ENCODE peak calls at places on chromosome 5, in ten cellular contexts. One of them, this sample, is unnamed.

GRCh38 chr5:59209758-59210359 is 627.0 kb downstream of the RAB3C start:
- DNase-seq in erythroblast: no peak
- DNase-seq in CD8-positive, alpha-beta T cell: no peak
- DNase-seq in mammary epithelial cell: peak
- DNase-seq in naive thymus-derived CD8-positive, alpha-beta T cell: no peak
- DNase-seq in iPS-NIHi11: no peak
- DNase-seq in cerebellar cortex: no peak
- DNase-seq in PC-3: no peak
- DNase-seq in renal cortical epithelial cell: no peak
- DNase-seq in stimulated activated CD4-positive, alpha-beta T cell treated with anti-CD3 and anti-CD28 coated beads, Interleukin-12 subunit alpha, Interleukin-12 subunit beta, amount 100 ng/mL, for 48 hours: no peak
- DNase-seq in this sample: no peak

GRCh38 chr5:170380361-170380951 is 8.7 kb downstream of the KCNMB1 start:
- DNase-seq in erythroblast: no peak
- DNase-seq in CD8-positive, alpha-beta T cell: no peak
- DNase-seq in mammary epithelial cell: no peak
- DNase-seq in naive thymus-derived CD8-positive, alpha-beta T cell: no peak
- DNase-seq in iPS-NIHi11: no peak
- DNase-seq in cerebellar cortex: no peak
- DNase-seq in PC-3: peak
- DNase-seq in renal cortical epithelial cell: no peak
- DNase-seq in stimulated activated CD4-positive, alpha-beta T cell treated with anti-CD3 and anti-CD28 coated beads, Interleukin-12 subunit alpha, Interleukin-12 subunit beta, amount 100 ng/mL, for 48 hours: no peak
- DNase-seq in this sample: no peak

GRCh38 chr5:177416334-177416733 is 7.0 kb upstream of the F12 start:
- DNase-seq in erythroblast: no peak
- DNase-seq in CD8-positive, alpha-beta T cell: no peak
- DNase-seq in mammary epithelial cell: peak
- DNase-seq in naive thymus-derived CD8-positive, alpha-beta T cell: no peak
- DNase-seq in iPS-NIHi11: no peak
- DNase-seq in cerebellar cortex: no peak
- DNase-seq in PC-3: no peak
- DNase-seq in renal cortical epithelial cell: peak
- DNase-seq in stimulated activated CD4-positive, alpha-beta T cell treated with anti-CD3 and anti-CD28 coated beads, Interleukin-12 subunit alpha, Interleukin-12 subunit beta, amount 100 ng/mL, for 48 hours: no peak
- DNase-seq in this sample: no peak

GRCh38 chr5:77443670-77444069 is 48.4 kb downstream of the WDR41 start:
- DNase-seq in erythroblast: no peak
- DNase-seq in CD8-positive, alpha-beta T cell: no peak
- DNase-seq in mammary epithelial cell: no peak
- DNase-seq in naive thymus-derived CD8-positive, alpha-beta T cell: no peak
- DNase-seq in iPS-NIHi11: no peak
- DNase-seq in cerebellar cortex: no peak
- DNase-seq in PC-3: no peak
- DNase-seq in renal cortical epithelial cell: no peak
- DNase-seq in stimulated activated CD4-positive, alpha-beta T cell treated with anti-CD3 and anti-CD28 coated beads, Interleukin-12 subunit alpha, Interleukin-12 subunit beta, amount 100 ng/mL, for 48 hours: no peak
- DNase-seq in this sample: no peak

GRCh38 chr5:82221020-82221419 is 57.1 kb downstream of the RPS23 start:
- DNase-seq in erythroblast: no peak
- DNase-seq in CD8-positive, alpha-beta T cell: no peak
- DNase-seq in mammary epithelial cell: no peak
- DNase-seq in naive thymus-derived CD8-positive, alpha-beta T cell: no peak
- DNase-seq in iPS-NIHi11: peak
- DNase-seq in cerebellar cortex: no peak
- DNase-seq in PC-3: no peak
- DNase-seq in renal cortical epithelial cell: no peak
- DNase-seq in stimulated activated CD4-positive, alpha-beta T cell treated with anti-CD3 and anti-CD28 coated beads, Interleukin-12 subunit alpha, Interleukin-12 subunit beta, amount 100 ng/mL, for 48 hours: no peak
- DNase-seq in this sample: no peak

GRCh38 chr5:40797273-40798011 is 732 bp downstream of the PRKAA1 start:
- DNase-seq in erythroblast: peak
- DNase-seq in CD8-positive, alpha-beta T cell: peak
- DNase-seq in mammary epithelial cell: peak
- DNase-seq in naive thymus-derived CD8-positive, alpha-beta T cell: peak
- DNase-seq in iPS-NIHi11: peak
- DNase-seq in cerebellar cortex: peak
- DNase-seq in PC-3: peak
- DNase-seq in renal cortical epithelial cell: peak
- DNase-seq in stimulated activated CD4-positive, alpha-beta T cell treated with anti-CD3 and anti-CD28 coated beads, Interleukin-12 subunit alpha, Interleukin-12 subunit beta, amount 100 ng/mL, for 48 hours: peak
- DNase-seq in this sample: peak

GRCh38 chr5:172835246-172836030 is 1.4 kb downstream of the ERGIC1 start:
- DNase-seq in erythroblast: no peak
- DNase-seq in CD8-positive, alpha-beta T cell: no peak
- DNase-seq in mammary epithelial cell: no peak
- DNase-seq in naive thymus-derived CD8-positive, alpha-beta T cell: peak
- DNase-seq in iPS-NIHi11: no peak
- DNase-seq in cerebellar cortex: no peak
- DNase-seq in PC-3: no peak
- DNase-seq in renal cortical epithelial cell: no peak
- DNase-seq in stimulated activated CD4-positive, alpha-beta T cell treated with anti-CD3 and anti-CD28 coated beads, Interleukin-12 subunit alpha, Interleukin-12 subunit beta, amount 100 ng/mL, for 48 hours: no peak
- DNase-seq in this sample: no peak

GRCh38 chr5:137361275-137361674 is 137.9 kb downstream of the SPOCK1 start:
- DNase-seq in erythroblast: no peak
- DNase-seq in CD8-positive, alpha-beta T cell: no peak
- DNase-seq in mammary epithelial cell: no peak
- DNase-seq in naive thymus-derived CD8-positive, alpha-beta T cell: no peak
- DNase-seq in iPS-NIHi11: no peak
- DNase-seq in cerebellar cortex: no peak
- DNase-seq in PC-3: peak
- DNase-seq in renal cortical epithelial cell: no peak
- DNase-seq in stimulated activated CD4-positive, alpha-beta T cell treated with anti-CD3 and anti-CD28 coated beads, Interleukin-12 subunit alpha, Interleukin-12 subunit beta, amount 100 ng/mL, for 48 hours: no peak
- DNase-seq in this sample: no peak

GRCh38 chr5:143219696-143220095 is 183.8 kb downstream of the NR3C1 start:
- DNase-seq in erythroblast: peak
- DNase-seq in CD8-positive, alpha-beta T cell: no peak
- DNase-seq in mammary epithelial cell: no peak
- DNase-seq in naive thymus-derived CD8-positive, alpha-beta T cell: no peak
- DNase-seq in iPS-NIHi11: no peak
- DNase-seq in cerebellar cortex: no peak
- DNase-seq in PC-3: no peak
- DNase-seq in renal cortical epithelial cell: no peak
- DNase-seq in stimulated activated CD4-positive, alpha-beta T cell treated with anti-CD3 and anti-CD28 coated beads, Interleukin-12 subunit alpha, Interleukin-12 subunit beta, amount 100 ng/mL, for 48 hours: no peak
- DNase-seq in this sample: no peak

GRCh38 chr5:3828761-3829160 is 233.1 kb downstream of the IRX1 start:
- DNase-seq in erythroblast: no peak
- DNase-seq in CD8-positive, alpha-beta T cell: no peak
- DNase-seq in mammary epithelial cell: no peak
- DNase-seq in naive thymus-derived CD8-positive, alpha-beta T cell: no peak
- DNase-seq in iPS-NIHi11: peak
- DNase-seq in cerebellar cortex: no peak
- DNase-seq in PC-3: no peak
- DNase-seq in renal cortical epithelial cell: no peak
- DNase-seq in stimulated activated CD4-positive, alpha-beta T cell treated with anti-CD3 and anti-CD28 coated beads, Interleukin-12 subunit alpha, Interleukin-12 subunit beta, amount 100 ng/mL, for 48 hours: no peak
- DNase-seq in this sample: no peak

GRCh38 chr5:59596586-59597348 is 296.8 kb downstream of the PDE4D start:
- DNase-seq in erythroblast: no peak
- DNase-seq in CD8-positive, alpha-beta T cell: no peak
- DNase-seq in mammary epithelial cell: peak
- DNase-seq in naive thymus-derived CD8-positive, alpha-beta T cell: no peak
- DNase-seq in iPS-NIHi11: no peak
- DNase-seq in cerebellar cortex: no peak
- DNase-seq in PC-3: peak
- DNase-seq in renal cortical epithelial cell: peak
- DNase-seq in stimulated activated CD4-positive, alpha-beta T cell treated with anti-CD3 and anti-CD28 coated beads, Interleukin-12 subunit alpha, Interleukin-12 subunit beta, amount 100 ng/mL, for 48 hours: no peak
- DNase-seq in this sample: no peak

GRCh38 chr5:478355-478981 is 35.5 kb downstream of the EXOC3 start:
- DNase-seq in erythroblast: no peak
- DNase-seq in CD8-positive, alpha-beta T cell: no peak
- DNase-seq in mammary epithelial cell: no peak
- DNase-seq in naive thymus-derived CD8-positive, alpha-beta T cell: no peak
- DNase-seq in iPS-NIHi11: no peak
- DNase-seq in cerebellar cortex: no peak
- DNase-seq in PC-3: no peak
- DNase-seq in renal cortical epithelial cell: no peak
- DNase-seq in stimulated activated CD4-positive, alpha-beta T cell treated with anti-CD3 and anti-CD28 coated beads, Interleukin-12 subunit alpha, Interleukin-12 subunit beta, amount 100 ng/mL, for 48 hours: no peak
- DNase-seq in this sample: no peak

GRCh38 chr5:150989695-150990094 is 30.7 kb upstream of the GPX3 start:
- DNase-seq in erythroblast: no peak
- DNase-seq in CD8-positive, alpha-beta T cell: no peak
- DNase-seq in mammary epithelial cell: no peak
- DNase-seq in naive thymus-derived CD8-positive, alpha-beta T cell: no peak
- DNase-seq in iPS-NIHi11: peak
- DNase-seq in cerebellar cortex: no peak
- DNase-seq in PC-3: peak
- DNase-seq in renal cortical epithelial cell: no peak
- DNase-seq in stimulated activated CD4-positive, alpha-beta T cell treated with anti-CD3 and anti-CD28 coated beads, Interleukin-12 subunit alpha, Interleukin-12 subunit beta, amount 100 ng/mL, for 48 hours: peak
- DNase-seq in this sample: peak

GRCh38 chr5:145510324-145510723 is 324.8 kb downstream of the PRELID2 start:
- DNase-seq in erythroblast: no peak
- DNase-seq in CD8-positive, alpha-beta T cell: no peak
- DNase-seq in mammary epithelial cell: no peak
- DNase-seq in naive thymus-derived CD8-positive, alpha-beta T cell: no peak
- DNase-seq in iPS-NIHi11: no peak
- DNase-seq in cerebellar cortex: no peak
- DNase-seq in PC-3: no peak
- DNase-seq in renal cortical epithelial cell: peak
- DNase-seq in stimulated activated CD4-positive, alpha-beta T cell treated with anti-CD3 and anti-CD28 coated beads, Interleukin-12 subunit alpha, Interleukin-12 subunit beta, amount 100 ng/mL, for 48 hours: no peak
- DNase-seq in this sample: no peak

GRCh38 chr5:53934126-53934856 is 373.9 kb downstream of the NDUFS4 start:
- DNase-seq in erythroblast: no peak
- DNase-seq in CD8-positive, alpha-beta T cell: no peak
- DNase-seq in mammary epithelial cell: peak
- DNase-seq in naive thymus-derived CD8-positive, alpha-beta T cell: no peak
- DNase-seq in iPS-NIHi11: no peak
- DNase-seq in cerebellar cortex: no peak
- DNase-seq in PC-3: peak
- DNase-seq in renal cortical epithelial cell: no peak
- DNase-seq in stimulated activated CD4-positive, alpha-beta T cell treated with anti-CD3 and anti-CD28 coated beads, Interleukin-12 subunit alpha, Interleukin-12 subunit beta, amount 100 ng/mL, for 48 hours: no peak
- DNase-seq in this sample: no peak

GRCh38 chr5:161921781-161922180 is 73.9 kb downstream of the GABRA1 start:
- DNase-seq in erythroblast: no peak
- DNase-seq in CD8-positive, alpha-beta T cell: no peak
- DNase-seq in mammary epithelial cell: no peak
- DNase-seq in naive thymus-derived CD8-positive, alpha-beta T cell: no peak
- DNase-seq in iPS-NIHi11: no peak
- DNase-seq in cerebellar cortex: peak
- DNase-seq in PC-3: no peak
- DNase-seq in renal cortical epithelial cell: no peak
- DNase-seq in stimulated activated CD4-positive, alpha-beta T cell treated with anti-CD3 and anti-CD28 coated beads, Interleukin-12 subunit alpha, Interleukin-12 subunit beta, amount 100 ng/mL, for 48 hours: no peak
- DNase-seq in this sample: no peak

GRCh38 chr5:9538504-9538903 is 7.4 kb downstream of the SEMA5A start:
- DNase-seq in erythroblast: no peak
- DNase-seq in CD8-positive, alpha-beta T cell: no peak
- DNase-seq in mammary epithelial cell: no peak
- DNase-seq in naive thymus-derived CD8-positive, alpha-beta T cell: no peak
- DNase-seq in iPS-NIHi11: no peak
- DNase-seq in cerebellar cortex: no peak
- DNase-seq in PC-3: no peak
- DNase-seq in renal cortical epithelial cell: no peak
- DNase-seq in stimulated activated CD4-positive, alpha-beta T cell treated with anti-CD3 and anti-CD28 coated beads, Interleukin-12 subunit alpha, Interleukin-12 subunit beta, amount 100 ng/mL, for 48 hours: no peak
- DNase-seq in this sample: no peak

This sample was measured in neural progenitor cell.